ENCODE peak calls at places on chromosomes 16 and 17, in seven cellular contexts. One of them, this sample, is unnamed.

GRCh38 chr17:27496971-27497370 is 40.7 kb downstream of the KSR1 start:
- DNase-seq in choroid plexus epithelial cell: no peak
- DNase-seq in HepG2: no peak
- DNase-seq in CD8-positive, alpha-beta T cell: no peak
- DNase-seq in mucosa of descending colon: no peak
- DNase-seq in thoracic aorta: no peak
- DNase-seq in AG09309: no peak
- DNase-seq in this sample: no peak

GRCh38 chr16:54503011-54503410 is 216.4 kb upstream of the IRX3 start:
- DNase-seq in HepG2: no peak
- DNase-seq in AG09309: no peak
- DNase-seq in CD8-positive, alpha-beta T cell: no peak
- DNase-seq in choroid plexus epithelial cell: no peak
- DNase-seq in mucosa of descending colon: peak; percentile 34
- DNase-seq in thoracic aorta: no peak
- DNase-seq in this sample: no peak

GRCh38 chr16:22373662-22374310 is 633 bp downstream of the CDR2 start:
- DNase-seq in mucosa of descending colon: peak; percentile 74
- DNase-seq in HepG2: no peak
- DNase-seq in CD8-positive, alpha-beta T cell: peak; percentile 44
- DNase-seq in choroid plexus epithelial cell: no peak
- DNase-seq in thoracic aorta: no peak
- DNase-seq in AG09309: no peak
- DNase-seq in this sample: peak; percentile 29

GRCh38 chr17:81440511-81441244 is 45.4 kb downstream of the BAHCC1 start:
- DNase-seq in CD8-positive, alpha-beta T cell: no peak
- DNase-seq in AG09309: no peak
- DNase-seq in thoracic aorta: no peak
- DNase-seq in choroid plexus epithelial cell: no peak
- DNase-seq in HepG2: peak; percentile 67
- DNase-seq in mucosa of descending colon: no peak
- DNase-seq in this sample: no peak

GRCh38 chr17:32998893-32999240 is 7.2 kb downstream of the SPACA3 start:
- DNase-seq in HepG2: no peak
- DNase-seq in thoracic aorta: no peak
- DNase-seq in CD8-positive, alpha-beta T cell: no peak
- DNase-seq in choroid plexus epithelial cell: peak; percentile 30
- DNase-seq in mucosa of descending colon: no peak
- DNase-seq in AG09309: peak; percentile 35
- DNase-seq in this sample: no peak

GRCh38 chr17:62750502-62751349 is 57.4 kb downstream of the MARCHF10 start:
- DNase-seq in CD8-positive, alpha-beta T cell: no peak
- DNase-seq in choroid plexus epithelial cell: peak; percentile 13
- DNase-seq in AG09309: no peak
- DNase-seq in thoracic aorta: no peak
- DNase-seq in HepG2: no peak
- DNase-seq in mucosa of descending colon: no peak
- DNase-seq in this sample: no peak

GRCh38 chr16:81626181-81626674 is 152.9 kb upstream of the PLCG2 start:
- DNase-seq in mucosa of descending colon: no peak
- DNase-seq in HepG2: no peak
- DNase-seq in CD8-positive, alpha-beta T cell: no peak
- DNase-seq in thoracic aorta: no peak
- DNase-seq in choroid plexus epithelial cell: no peak
- DNase-seq in AG09309: no peak
- DNase-seq in this sample: no peak

GRCh38 chr17:57612202-57613071 is 132.7 kb downstream of the CCDC182 start:
- DNase-seq in CD8-positive, alpha-beta T cell: peak; percentile 11
- DNase-seq in thoracic aorta: no peak
- DNase-seq in mucosa of descending colon: no peak
- DNase-seq in choroid plexus epithelial cell: no peak
- DNase-seq in HepG2: peak; percentile 27
- DNase-seq in AG09309: no peak
- DNase-seq in this sample: no peak

DNA sequence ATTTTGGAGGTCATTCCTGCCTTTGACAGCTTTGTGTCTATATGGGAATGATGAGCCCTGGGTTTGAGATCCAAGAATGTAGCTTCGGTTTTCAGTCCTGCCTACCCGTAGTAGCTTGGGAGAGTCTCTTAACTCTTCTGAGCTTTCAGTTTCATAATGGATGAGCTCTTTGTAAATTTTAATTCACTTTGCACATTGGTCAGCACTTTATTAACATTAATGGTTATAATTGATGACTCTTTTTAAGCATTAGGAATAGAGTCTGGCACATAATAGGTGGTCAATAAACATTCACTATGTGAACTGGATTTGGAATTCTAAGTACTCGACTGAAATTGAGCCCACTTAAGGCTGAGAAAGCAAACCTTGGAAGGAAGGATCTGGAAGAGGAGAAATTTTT is 17.3 kb downstream of the GPR139 start:
- DNase-seq in AG09309: no peak
- DNase-seq in thoracic aorta: no peak
- DNase-seq in choroid plexus epithelial cell: no peak
- DNase-seq in HepG2: no peak
- DNase-seq in mucosa of descending colon: no peak
- DNase-seq in CD8-positive, alpha-beta T cell: no peak
- DNase-seq in this sample: no peak
- TF ChIP-seq CTCF in AG09309: no peak
- TF ChIP-seq CTCF in thoracic aorta: no peak
- TF ChIP-seq CTCF in choroid plexus epithelial cell: no peak
- TF ChIP-seq CTCF in HepG2: no peak
- TF ChIP-seq CTCF in mucosa of descending colon: no peak
- TF ChIP-seq CTCF in CD8-positive, alpha-beta T cell: no peak
- TF ChIP-seq CTCF in this sample: no peak

GRCh38 chr16:50593410-50594139 is 45.4 kb downstream of the NKD1 start:
- DNase-seq in thoracic aorta: no peak
- DNase-seq in HepG2: no peak
- DNase-seq in choroid plexus epithelial cell: peak; percentile 17
- DNase-seq in mucosa of descending colon: no peak
- DNase-seq in CD8-positive, alpha-beta T cell: no peak
- DNase-seq in AG09309: no peak
- DNase-seq in this sample: no peak
- TF ChIP-seq CTCF in thoracic aorta: no peak
- TF ChIP-seq CTCF in HepG2: peak; percentile 15
- TF ChIP-seq CTCF in choroid plexus epithelial cell: peak; percentile 48
- TF ChIP-seq CTCF in mucosa of descending colon: no peak
- TF ChIP-seq CTCF in CD8-positive, alpha-beta T cell: no peak
- TF ChIP-seq CTCF in AG09309: peak; percentile 18
- TF ChIP-seq CTCF in this sample: no peak

DNA sequence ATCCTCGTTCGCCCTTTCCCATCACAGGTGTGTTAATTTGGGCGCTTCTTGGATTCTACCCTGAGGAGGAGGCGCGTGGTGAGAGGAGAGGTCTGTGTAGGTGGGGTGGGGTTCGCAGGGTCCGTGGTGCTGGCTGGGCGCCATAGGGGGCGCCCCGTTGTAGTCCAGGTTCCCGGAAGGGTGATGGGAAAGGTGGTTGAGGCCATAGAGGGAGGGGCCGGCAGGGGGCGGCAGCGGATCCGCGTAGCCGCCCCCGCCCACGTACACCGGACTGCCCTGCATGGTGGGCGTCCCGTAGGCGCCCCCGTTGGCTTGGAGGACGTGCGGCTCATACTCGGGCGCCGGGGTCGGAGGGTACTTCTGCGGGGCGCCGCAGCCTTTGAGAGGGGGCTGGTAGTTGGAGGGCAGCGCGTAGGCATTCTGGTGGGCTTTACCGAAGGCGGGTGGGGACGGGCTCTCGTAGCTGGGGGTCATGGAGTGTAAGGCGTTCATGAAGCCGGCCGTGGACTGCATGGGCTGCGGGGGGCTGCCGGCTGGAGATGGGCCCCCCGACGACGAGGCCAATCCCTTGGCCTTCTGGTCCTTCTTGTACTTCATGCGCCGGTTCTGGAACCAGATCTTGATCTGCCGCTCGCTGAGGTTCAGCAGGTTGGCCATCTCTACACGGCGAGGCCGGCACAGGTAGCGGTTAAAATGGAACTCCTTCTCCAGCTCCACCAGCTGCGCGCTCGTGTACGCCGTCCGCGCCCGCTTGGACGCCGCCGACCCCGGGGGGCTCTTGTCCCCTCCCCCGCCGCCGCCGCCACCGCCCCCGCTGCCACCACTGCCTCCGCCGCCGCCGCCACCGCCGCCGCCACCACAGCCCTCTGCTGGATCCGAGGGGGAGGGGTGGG is 5.7 kb upstream of the HOXB2 start:
- DNase-seq in mucosa of descending colon: no peak
- DNase-seq in CD8-positive, alpha-beta T cell: no peak
- DNase-seq in AG09309: no peak
- DNase-seq in choroid plexus epithelial cell: no peak
- DNase-seq in HepG2: no peak
- DNase-seq in thoracic aorta: no peak
- DNase-seq in this sample: no peak
- TF ChIP-seq CTCF in mucosa of descending colon: no peak
- TF ChIP-seq CTCF in CD8-positive, alpha-beta T cell: no peak
- TF ChIP-seq CTCF in AG09309: peak; percentile 12
- TF ChIP-seq CTCF in choroid plexus epithelial cell: no peak
- TF ChIP-seq CTCF in HepG2: no peak
- TF ChIP-seq CTCF in thoracic aorta: no peak
- TF ChIP-seq CTCF in this sample: no peak

GRCh38 chr17:74736423-74737298 is at the start of gene RAB37:
- DNase-seq in HepG2: peak; percentile 99
- DNase-seq in mucosa of descending colon: peak; percentile 65
- DNase-seq in CD8-positive, alpha-beta T cell: peak; percentile 66
- DNase-seq in choroid plexus epithelial cell: no peak
- DNase-seq in thoracic aorta: no peak
- DNase-seq in AG09309: no peak
- DNase-seq in this sample: no peak
- TF ChIP-seq CTCF in HepG2: peak; percentile 81
- TF ChIP-seq CTCF in mucosa of descending colon: peak; percentile 28
- TF ChIP-seq CTCF in CD8-positive, alpha-beta T cell: peak; percentile 58
- TF ChIP-seq CTCF in choroid plexus epithelial cell: peak; percentile 21
- TF ChIP-seq CTCF in thoracic aorta: no peak
- TF ChIP-seq CTCF in AG09309: peak; percentile 7
- TF ChIP-seq CTCF in this sample: no peak

GRCh38 chr17:55005520-55005919 is 37.0 kb downstream of the STXBP4 start:
- DNase-seq in thoracic aorta: no peak
- DNase-seq in HepG2: peak; percentile 40
- DNase-seq in CD8-positive, alpha-beta T cell: no peak
- DNase-seq in mucosa of descending colon: no peak
- DNase-seq in choroid plexus epithelial cell: peak; percentile 64
- DNase-seq in AG09309: no peak
- DNase-seq in this sample: no peak
- TF ChIP-seq CTCF in thoracic aorta: peak; percentile 19
- TF ChIP-seq CTCF in HepG2: peak; percentile 67
- TF ChIP-seq CTCF in CD8-positive, alpha-beta T cell: no peak
- TF ChIP-seq CTCF in mucosa of descending colon: no peak
- TF ChIP-seq CTCF in choroid plexus epithelial cell: peak; percentile 67
- TF ChIP-seq CTCF in AG09309: peak; percentile 33
- TF ChIP-seq CTCF in this sample: no peak

DNA sequence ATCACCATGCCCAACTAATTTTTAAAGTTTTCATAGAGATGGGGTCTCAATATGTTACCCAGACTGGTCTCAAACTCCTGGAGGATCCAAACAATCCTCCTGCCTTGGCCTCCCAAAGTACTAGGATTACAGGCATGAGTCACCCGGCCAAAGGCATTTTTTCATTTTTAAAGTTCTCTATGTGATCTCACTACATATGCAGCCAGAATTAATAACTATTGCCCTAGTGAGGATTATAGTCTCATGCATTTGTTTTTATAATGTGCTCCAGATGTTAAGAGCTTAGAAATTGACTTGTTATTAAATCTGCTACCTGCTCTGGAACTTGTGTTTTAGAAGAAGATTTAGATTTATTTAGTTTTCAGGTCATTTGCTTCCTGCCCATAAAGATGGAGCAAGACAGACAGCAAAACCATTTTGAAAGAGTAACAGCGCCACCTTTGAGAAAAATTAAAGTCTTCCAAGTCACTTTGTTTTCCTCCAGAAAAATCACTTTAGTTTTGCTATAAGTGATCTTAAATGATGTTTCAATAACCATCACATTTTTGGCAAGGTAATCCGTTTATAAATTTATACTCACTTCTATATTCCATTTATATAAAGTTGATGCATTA is 79.5 kb downstream of the CA4 start:
- DNase-seq in AG09309: no peak
- DNase-seq in thoracic aorta: no peak
- DNase-seq in mucosa of descending colon: no peak
- DNase-seq in HepG2: no peak
- DNase-seq in choroid plexus epithelial cell: peak; percentile 39
- DNase-seq in CD8-positive, alpha-beta T cell: no peak
- DNase-seq in this sample: no peak
- TF ChIP-seq CTCF in AG09309: no peak
- TF ChIP-seq CTCF in thoracic aorta: no peak
- TF ChIP-seq CTCF in mucosa of descending colon: no peak
- TF ChIP-seq CTCF in HepG2: no peak
- TF ChIP-seq CTCF in choroid plexus epithelial cell: peak; percentile 15
- TF ChIP-seq CTCF in CD8-positive, alpha-beta T cell: no peak
- TF ChIP-seq CTCF in this sample: no peak

GRCh38 chr16:88608076-88608475 is 30.3 kb upstream of the IL17C start:
- DNase-seq in thoracic aorta: no peak
- DNase-seq in HepG2: no peak
- DNase-seq in CD8-positive, alpha-beta T cell: no peak
- DNase-seq in AG09309: no peak
- DNase-seq in choroid plexus epithelial cell: no peak
- DNase-seq in mucosa of descending colon: no peak
- DNase-seq in this sample: no peak
- TF ChIP-seq CTCF in thoracic aorta: no peak
- TF ChIP-seq CTCF in HepG2: no peak
- TF ChIP-seq CTCF in CD8-positive, alpha-beta T cell: no peak
- TF ChIP-seq CTCF in AG09309: no peak
- TF ChIP-seq CTCF in choroid plexus epithelial cell: no peak
- TF ChIP-seq CTCF in mucosa of descending colon: no peak
- TF ChIP-seq CTCF in this sample: no peak